ENCODE peak calls at places on chromosome 5, in ten cellular contexts. O is cardiac muscle cell; C is mammary epithelial cell; R is CD8-positive, alpha-beta memory T cell; D is psoas muscle; G is neural progenitor cell; L is fibroblast of lung; J is left ventricle myocardium inferior; F is CD4-positive, CD25-positive, alpha-beta regulatory T cell; Q is RWPE1. P is an unnamed sample.

GRCh38 chr5:33059081-33059480 is 348.0 kb downstream of the NPR3 start:
- DNase-seq in L (peak; percentile 44), J (no peak), F (no peak), O (no peak), Q (no peak), D (no peak), G (no peak), C (peak; percentile 43), R (no peak), P (no peak)

GRCh38 chr5:133820516-133820915 is 147.9 kb downstream of the C5orf15 start:
- DNase-seq in F (no peak), R (no peak), C (no peak), L (no peak), J (no peak), D (no peak), O (peak; percentile 73), Q (no peak), G (no peak), P (no peak)

GRCh38 chr5:1882337-1883119 is at the start of gene IRX4:
- DNase-seq in C (peak; percentile 73), Q (peak; percentile 69), F (no peak), D (no peak), R (no peak), J (no peak), O (peak; percentile 54), G (peak; percentile 62), L (peak; percentile 17), P (no peak)

GRCh38 chr5:89855417-89855816 is 554.1 kb downstream of the CETN3 start:
- DNase-seq in Q (no peak), D (no peak), J (no peak), R (no peak), F (no peak), O (no peak), C (no peak), G (no peak), L (no peak), P (no peak)

GRCh38 chr5:158463971-158464370 is 605.0 kb upstream of the CLINT1 start:
- DNase-seq in L (no peak), F (no peak), Q (peak; percentile 52), C (peak; percentile 66), G (no peak), R (no peak), O (no peak), D (peak; percentile 55), J (peak; percentile 26), P (no peak)

GRCh38 chr5:38403407-38403806 is 145.0 kb downstream of the EGFLAM start:
- DNase-seq in R (no peak), G (no peak), C (peak; percentile 3), O (no peak), Q (no peak), F (no peak), J (no peak), L (peak; percentile 37), D (no peak), P (no peak)

GRCh38 chr5:31987985-31988710 is 186.0 kb downstream of the GOLPH3 start:
- DNase-seq in C (peak; percentile 93), L (peak; percentile 99), F (no peak), Q (peak; percentile 92), J (no peak), G (no peak), D (no peak), R (no peak), O (no peak), P (no peak)

GRCh38 chr5:139210585-139210984 is 12.4 kb upstream of the SIL1 start:
- DNase-seq in C (no peak), Q (no peak), J (no peak), L (no peak), R (no peak), O (no peak), G (peak; percentile 28), D (no peak), F (no peak), P (no peak)

GRCh38 chr5:178113841-178114324 is 551 bp downstream of the N4BP3 start:
- DNase-seq in O (peak; percentile 53), J (no peak), R (no peak), L (no peak), C (no peak), Q (no peak), D (no peak), F (no peak), G (peak; percentile 61), P (no peak)

GRCh38 chr5:95761771-95762680 is 30.9 kb downstream of the RHOBTB3 start:
- DNase-seq in D (no peak), F (no peak), O (no peak), Q (no peak), C (no peak), R (no peak), G (no peak), L (peak; percentile 95), J (no peak), P (no peak)

GRCh38 chr5:42583322-42583721 is 160.1 kb downstream of the GHR start:
- DNase-seq in Q (peak; percentile 71), C (peak; percentile 78), G (peak; percentile 83), L (peak; percentile 29), F (no peak), J (no peak), D (no peak), O (peak; percentile 55), R (no peak), P (no peak)

GRCh38 chr5:65142511-65143011 is 339.2 kb downstream of the ADAMTS6 start:
- DNase-seq in G (peak; percentile 80), F (no peak), J (no peak), C (no peak), Q (no peak), O (no peak), D (no peak), L (peak; percentile 81), R (no peak), P (no peak)

GRCh38 chr5:99349842-99350241 is 421.0 kb upstream of the CHD1 start:
- DNase-seq in D (no peak), J (no peak), G (no peak), O (no peak), R (no peak), C (no peak), L (no peak), Q (no peak), F (no peak), P (no peak)

GRCh38 chr5:177096162-177097015 is 9.7 kb downstream of the FGFR4 start:
- DNase-seq in G (no peak), D (no peak), J (no peak), C (no peak), O (no peak), R (no peak), Q (no peak), L (no peak), F (no peak), P (no peak)

GRCh38 chr5:177094224-177095087 is 7.7 kb downstream of the FGFR4 start:
- DNase-seq in C (no peak), F (no peak), J (peak; percentile 90), D (peak; percentile 82), L (no peak), O (no peak), Q (no peak), R (no peak), G (peak; percentile 49), P (no peak)

GRCh38 chr5:177093803-177094202 is 7.1 kb downstream of the FGFR4 start:
- DNase-seq in Q (no peak), C (no peak), O (no peak), J (no peak), F (no peak), D (no peak), L (no peak), G (no peak), R (no peak), P (no peak)

GRCh38 chr5:177093082-177093712 is 6.5 kb downstream of the FGFR4 start:
- DNase-seq in C (no peak), D (no peak), F (no peak), J (no peak), L (no peak), G (no peak), O (no peak), Q (no peak), R (no peak), P (no peak)

DNA sequence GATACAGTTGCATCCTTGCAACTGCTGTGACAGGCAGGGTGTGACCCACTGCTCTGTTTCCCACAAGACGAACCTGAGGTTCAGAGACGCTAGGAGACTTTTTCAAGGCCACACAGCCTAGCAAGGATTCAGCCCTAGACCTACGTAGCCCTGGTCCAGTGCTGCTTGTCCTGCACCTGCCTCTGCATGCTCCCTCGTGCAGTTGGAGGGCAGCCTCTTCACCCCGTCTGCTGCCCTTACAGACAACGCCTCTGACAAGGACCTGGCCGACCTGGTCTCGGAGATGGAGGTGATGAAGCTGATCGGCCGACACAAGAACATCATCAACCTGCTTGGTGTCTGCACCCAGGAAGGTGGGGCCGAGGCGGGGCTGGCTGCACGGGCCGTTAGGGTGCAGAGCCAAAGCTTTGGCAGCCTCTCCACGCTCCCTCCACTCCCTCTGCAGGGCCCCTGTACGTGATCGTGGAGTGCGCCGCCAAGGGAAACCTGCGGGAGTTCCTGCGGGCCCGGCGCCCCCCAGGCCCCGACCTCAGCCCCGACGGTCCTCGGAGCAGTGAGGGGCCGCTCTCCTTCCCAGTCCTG is 8.5 kb downstream of the FGFR4 start:
- DNase-seq in F (no peak), G (no peak), Q (no peak), J (no peak), C (no peak), L (no peak), R (no peak), D (no peak), O (no peak), P (no peak)
- H3K27ac ChIP-seq in F (no peak overlapping the region), G (peak overlapping the region; percentile 76), Q (peak overlapping the region; percentile 1), J (peak overlapping the region; percentile 77), C (no peak overlapping the region), L (peak overlapping the region; percentile 57), R (no peak overlapping the region), D (no peak overlapping the region), O (no peak overlapping the region), P (no peak overlapping the region)

GRCh38 chr5:156148307-156148706 is 178.7 kb upstream of the SGCD start:
- DNase-seq in F (no peak), J (no peak), Q (no peak), G (no peak), C (no peak), R (no peak), L (peak; percentile 40), D (no peak), O (no peak), P (no peak)
- H3K27ac ChIP-seq in F (no peak overlapping the region), J (no peak overlapping the region), Q (no peak overlapping the region), G (no peak overlapping the region), C (no peak overlapping the region), R (no peak overlapping the region), L (no peak overlapping the region), D (no peak overlapping the region), O (no peak overlapping the region), P (no peak overlapping the region)

DNA sequence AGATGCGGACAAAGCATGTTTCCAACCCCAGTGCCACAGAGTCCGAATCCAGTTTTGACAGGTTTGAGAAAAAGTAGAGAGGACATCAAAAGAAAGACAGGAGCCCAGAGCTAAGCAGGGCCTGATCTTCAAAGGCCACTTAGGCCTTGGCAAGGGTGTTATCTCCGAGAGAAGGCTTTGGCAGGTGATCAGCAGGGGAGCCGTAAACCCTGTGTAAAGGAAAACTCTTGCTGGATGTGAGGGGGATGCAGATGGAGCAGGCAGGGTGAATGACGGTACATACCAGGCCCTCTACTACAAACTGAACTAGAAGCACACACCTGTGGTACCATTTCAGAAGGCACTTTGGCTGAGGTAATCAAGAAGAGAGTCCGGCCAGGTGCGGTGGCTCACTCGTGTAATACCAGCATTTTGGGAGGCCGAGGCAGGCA is 1.4 kb upstream of the HNRNPH1 start:
- DNase-seq in F (no peak), L (no peak), R (no peak), G (no peak), J (no peak), O (no peak), C (no peak), Q (no peak), D (no peak), P (no peak)
- H3K27ac ChIP-seq in F (peak overlapping the region; percentile 98), L (peak overlapping the region; percentile 96), R (peak overlapping the region; percentile 97), G (no peak overlapping the region), J (peak overlapping the region; percentile 100), O (peak overlapping the region; percentile 97), C (no peak overlapping the region), Q (peak overlapping the region; percentile 99), D (peak overlapping the region; percentile 93), P (peak overlapping the region; percentile 97)

GRCh38 chr5:57332350-57332749 is 150.3 kb downstream of the ACTBL2 start:
- DNase-seq in D (no peak), Q (no peak), J (no peak), L (peak; percentile 61), C (no peak), R (no peak), F (no peak), O (no peak), G (no peak), P (no peak)
- H3K27ac ChIP-seq in D (no peak overlapping the region), Q (no peak overlapping the region), J (no peak overlapping the region), L (no peak overlapping the region), C (no peak overlapping the region), R (no peak overlapping the region), F (no peak overlapping the region), O (no peak overlapping the region), G (no peak overlapping the region), P (no peak overlapping the region)